ENCODE peak calls at places on chromosomes 13 and 19, in six cellular contexts. W is heart left ventricle; F is EH; E is psoas muscle; J is stimulated activated CD4-positive, alpha-beta T cell treated with anti-CD3 and anti-CD28 coated beads, Interleukin-2, amount 100 ng/mL, for 24 hours; N is EL. Q is an unnamed sample.

GRCh38 chr19:7467009-7467989 is 21.5 kb downstream of the PEX11G start:
- DNase-seq in W (no peak), F (no peak), E (no peak), N (no peak), J (no peak), Q (no peak)

GRCh38 chr19:44634785-44635184 is 8.9 kb upstream of the PVR start:
- DNase-seq in F (no peak), N (no peak), W (no peak), J (no peak), E (no peak), Q (no peak)

GRCh38 chr19:18915639-18916038 is 3.5 kb downstream of the COPE start:
- DNase-seq in W (no peak), F (peak), J (peak), E (peak), N (peak), Q (peak)

GRCh38 chr13:44301639-44302015 is 72.0 kb upstream of the SERP2 start:
- DNase-seq in E (no peak), N (no peak), F (no peak), W (no peak), J (no peak), Q (no peak)

GRCh38 chr19:374183-374885 is 29.7 kb upstream of the MIER2 start:
- DNase-seq in E (no peak), W (no peak), J (no peak), N (no peak), F (no peak), Q (no peak)

GRCh38 chr13:43300817-43301216 is 277.4 kb downstream of the DNAJC15 start:
- DNase-seq in W (no peak), J (no peak), N (peak), F (peak), E (no peak), Q (no peak)

GRCh38 chr13:111484129-111484925 is 163.9 kb downstream of the TEX29 start:
- DNase-seq in N (no peak), J (no peak), F (no peak), W (no peak), E (no peak), Q (no peak)

GRCh38 chr13:90362718-90363117 is 984.8 kb upstream of the MIR17HG start:
- DNase-seq in N (no peak), J (no peak), W (no peak), F (peak), E (no peak), Q (no peak)

GRCh38 chr13:87120476-87120875 is 550.7 kb upstream of the SLITRK5 start:
- DNase-seq in W (no peak), J (no peak), N (no peak), E (no peak), F (no peak), Q (no peak)

GRCh38 chr19:10086032-10086903 is at the start of gene SHFL:
- DNase-seq in J (peak), N (peak), W (peak), F (peak), E (peak), Q (peak)

GRCh38 chr19:9705836-9706235 is 30.9 kb upstream of the ZNF562 start:
- DNase-seq in N (no peak), F (no peak), W (no peak), J (no peak), E (no peak), Q (no peak)

GRCh38 chr19:12665281-12665573 is 1.3 kb downstream of the MAN2B1 start:
- DNase-seq in N (no peak), F (no peak), W (peak), E (peak), J (peak), Q (peak)

GRCh38 chr19:1524972-1525325 is 1.1 kb downstream of the PLK5 start:
- DNase-seq in J (no peak), N (no peak), F (no peak), E (no peak), W (no peak), Q (no peak)

GRCh38 chr19:6126335-6126974 is 9.0 kb upstream of the ACSBG2 start:
- DNase-seq in F (peak), E (no peak), W (no peak), N (peak), J (no peak), Q (no peak)

GRCh38 chr19:4164262-4164661 is 10.8 kb downstream of the CREB3L3 start:
- DNase-seq in N (no peak), J (no peak), E (no peak), W (no peak), F (no peak), Q (no peak)

GRCh38 chr13:99665716-99666115 is 164.4 kb downstream of the TM9SF2 start:
- DNase-seq in J (no peak), E (no peak), W (no peak), F (no peak), N (no peak), Q (no peak)

GRCh38 chr19:48878219-48879024 is 6.2 kb downstream of the PPP1R15A start:
- DNase-seq in J (no peak), W (peak), F (peak), E (no peak), N (peak), Q (peak)

GRCh38 chr19:40147693-40148347 is 43.4 kb upstream of the MAP3K10 start:
- DNase-seq in N (peak), J (no peak), F (peak), W (no peak), E (no peak), Q (no peak)

GRCh38 chr13:101209206-101209893 is 207.0 kb downstream of the NALCN start:
- DNase-seq in F (no peak), N (no peak), W (no peak), J (no peak), E (no peak), Q (no peak)

GRCh38 chr13:59531571-59532091 is 632.1 kb downstream of the DIAPH3 start:
- DNase-seq in N (peak), W (peak), E (peak), F (peak), J (peak), Q (no peak)

GRCh38 chr13:110306960-110307696 is at the start of the genes COL4A1 and COL4A2:
- DNase-seq in E (peak), N (peak), J (no peak), W (peak), F (peak), Q (no peak)

GRCh38 chr13:93819331-93819730 is 592.7 kb downstream of the GPC6 start:
- DNase-seq in E (no peak), J (no peak), N (no peak), W (no peak), F (no peak), Q (no peak)

GRCh38 chr13:114145256-114145655 is 12.8 kb upstream of the RASA3 start:
- DNase-seq in E (peak), F (no peak), J (no peak), N (no peak), W (no peak), Q (no peak)

GRCh38 chr13:40605573-40605972 is 60.9 kb downstream of the FOXO1 start:
- DNase-seq in J (no peak), N (no peak), E (no peak), W (no peak), F (no peak), Q (no peak)

GRCh38 chr13:45807520-45808099 is 43.9 kb downstream of the SIAH3 start:
- DNase-seq in W (peak), N (peak), F (peak), J (no peak), E (no peak), Q (peak)

GRCh38 chr19:2270157-2270571 is 11.8 kb downstream of the PEAK3 start:
- DNase-seq in W (peak), N (no peak), E (peak), J (peak), F (peak), Q (peak)

GRCh38 chr19:5260381-5260967 is 80.1 kb downstream of the PTPRS start:
- DNase-seq in W (no peak), N (no peak), F (no peak), J (no peak), E (no peak), Q (no peak)

GRCh38 chr19:32354345-32354744 is 8.9 kb downstream of the ZNF507 start:
- DNase-seq in F (no peak), W (no peak), E (no peak), J (no peak), N (no peak), Q (no peak)

GRCh38 chr19:40724848-40725247 is 7.9 kb downstream of the ITPKC start:
- DNase-seq in E (no peak), W (no peak), J (no peak), N (no peak), F (no peak), Q (no peak)

GRCh38 chr13:108828053-108828806 is 198.8 kb downstream of the MYO16 start:
- DNase-seq in N (no peak), W (no peak), J (no peak), E (no peak), F (no peak), Q (no peak)

Q was measured in activated CD4-positive, alpha-beta memory T cell treated with anti-CD3 and anti-CD28 coated beads, Interleukin-2, amount 10 ng/mL, durations not matched to agents 7 days and 5 days.